ENCODE peak calls at places on chromosomes 6 and 20, in eight cellular contexts. J, W, O, D, R, A, U and H are unnamed samples.
A peak's percentile ranks its signal among the peaks of the same experiment; 100 is the strongest.

GRCh38 chr6:27687154-27688013 is 214.5 kb upstream of the ZNF184 start:
- DNase-seq in J (no peak), W (peak; percentile 83), O (peak; percentile 83), D (peak; percentile 67), R (peak; percentile 75), A (peak; percentile 49), U (peak; percentile 87), H (peak; percentile 52)

GRCh38 chr6:157965387-157965786 is 16.3 kb upstream of the SYNJ2 start:
- DNase-seq in J (no peak), W (no peak), O (no peak), D (no peak), R (no peak), A (no peak), U (no peak), H (no peak)

GRCh38 chr20:23445596-23446217 is 6.2 kb downstream of the CSTL1 start:
- DNase-seq in J (peak; percentile 27), W (peak; percentile 89), O (no peak), D (no peak), R (no peak), A (no peak), U (no peak), H (peak; percentile 46)

GRCh38 chr6:154232013-154232920 is 124.3 kb downstream of the IPCEF1 start:
- DNase-seq in J (no peak), W (peak; percentile 38), O (no peak), D (no peak), R (peak; percentile 11), A (no peak), U (no peak), H (no peak)

GRCh38 chr20:45154183-45154582 is 20.5 kb upstream of the PI3 start:
- DNase-seq in J (no peak), W (no peak), O (no peak), D (no peak), R (no peak), A (no peak), U (no peak), H (peak; percentile 13)

GRCh38 chr6:167835260-167835659 is 8.5 kb downstream of the AFDN start:
- DNase-seq in J (no peak), W (no peak), O (no peak), D (no peak), R (no peak), A (no peak), U (no peak), H (no peak)

GRCh38 chr6:168192195-168192900 is 113.3 kb upstream of the FRMD1 start:
- DNase-seq in J (no peak), W (no peak), O (peak; percentile 25), D (no peak), R (no peak), A (no peak), U (no peak), H (no peak)

GRCh38 chr20:17615645-17616479 is 46.0 kb downstream of the DSTN start:
- DNase-seq in J (no peak), W (no peak), O (peak; percentile 64), D (peak; percentile 1), R (no peak), A (no peak), U (no peak), H (no peak)

GRCh38 chr6:75094614-75095321 is 111.1 kb downstream of the COL12A1 start:
- DNase-seq in J (no peak), W (peak; percentile 85), O (no peak), D (no peak), R (no peak), A (no peak), U (no peak), H (peak; percentile 94)

GRCh38 chr6:4225207-4225872 is 90.0 kb upstream of the ECI2 start:
- DNase-seq in J (no peak), W (no peak), O (no peak), D (peak; percentile 81), R (no peak), A (no peak), U (no peak), H (peak; percentile 10)
- TF ChIP-seq CTCF in J (no peak), W (peak; percentile 26), O (no peak), D (no peak), R (no peak), A (no peak), U (no peak), H (no peak)

DNA sequence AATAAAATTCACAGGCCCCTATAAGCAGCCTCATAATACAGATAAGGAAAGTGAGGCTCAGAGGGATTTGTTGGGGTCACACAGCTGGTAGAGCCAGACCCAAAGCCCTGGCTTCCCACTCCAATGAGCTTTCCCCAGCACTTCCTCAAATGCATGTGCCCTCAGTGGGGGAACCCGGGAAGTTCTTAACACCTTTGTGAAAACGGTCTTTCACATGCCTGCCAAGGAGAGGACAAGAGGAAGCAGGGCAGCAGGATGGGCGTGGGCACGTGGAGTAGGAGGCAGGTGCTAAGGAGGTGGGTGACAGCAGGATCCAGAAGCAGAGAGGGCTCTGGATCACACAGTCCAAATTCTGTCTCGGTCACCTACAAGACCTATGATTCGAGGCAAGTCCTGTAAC is 598 bp downstream of the PI16 start:
- DNase-seq in J (no peak), W (no peak), O (peak; percentile 53), D (no peak), R (no peak), A (peak; percentile 26), U (no peak), H (no peak)
- H3K4me3 ChIP-seq in J (no peak overlapping the region), W (no peak overlapping the region), O (no peak overlapping the region), D (no peak overlapping the region), R (no peak overlapping the region), A (no peak overlapping the region), U (no peak overlapping the region), H (peak overlapping the region; percentile 39)

GRCh38 chr20:36474563-36474962 is 66.8 kb upstream of the MYL9 start:
- DNase-seq in J (no peak), W (no peak), O (no peak), D (peak; percentile 74), R (no peak), A (no peak), U (no peak), H (no peak)
- TF ChIP-seq CTCF in J (no peak), W (no peak), O (no peak), D (no peak), R (no peak), A (no peak), U (no peak), H (no peak)

DNA sequence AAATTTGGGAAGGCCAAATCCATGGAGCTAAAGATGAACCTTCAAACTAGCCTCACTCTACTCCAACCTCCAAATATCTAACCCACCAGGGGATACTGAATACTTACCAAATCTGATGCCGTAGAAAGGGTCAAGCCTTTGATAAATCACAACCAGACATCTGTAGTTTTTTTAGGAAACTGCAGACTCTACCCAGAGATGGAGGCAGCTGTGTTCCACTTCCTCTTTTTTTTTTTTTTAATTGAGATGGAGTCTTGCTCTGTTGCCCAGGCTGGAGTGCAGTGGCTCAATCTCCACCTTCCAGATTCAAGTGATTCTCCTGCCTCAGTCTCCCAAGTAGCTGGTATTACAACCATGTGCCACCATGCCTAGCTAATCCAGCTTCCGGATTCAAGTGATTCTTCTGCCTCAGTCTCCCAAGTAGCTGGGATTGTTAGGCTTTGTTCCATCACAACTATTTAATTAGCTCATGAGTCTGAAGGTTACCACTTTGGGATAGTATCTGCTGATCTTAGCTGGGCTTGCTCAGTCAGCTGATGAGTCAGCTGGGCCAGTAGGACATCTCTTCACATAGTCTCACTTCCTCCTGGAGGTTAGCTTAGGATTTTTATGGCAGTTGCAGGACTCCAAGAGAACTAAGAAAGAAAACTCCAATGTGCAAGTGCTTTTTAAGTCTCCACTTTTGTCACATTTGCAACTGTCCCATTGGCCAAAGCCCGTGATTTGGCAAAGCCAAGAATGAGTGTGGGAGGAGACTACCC is 13.3 kb downstream of the FRK start:
- DNase-seq in J (no peak), W (peak; percentile 16), O (no peak), D (no peak), R (no peak), A (no peak), U (no peak), H (no peak)
- H3K4me3 ChIP-seq in J (no peak overlapping the region), W (no peak overlapping the region), O (no peak overlapping the region), D (no peak overlapping the region), R (no peak overlapping the region), A (no peak overlapping the region), U (no peak overlapping the region), H (no peak overlapping the region)

DNA sequence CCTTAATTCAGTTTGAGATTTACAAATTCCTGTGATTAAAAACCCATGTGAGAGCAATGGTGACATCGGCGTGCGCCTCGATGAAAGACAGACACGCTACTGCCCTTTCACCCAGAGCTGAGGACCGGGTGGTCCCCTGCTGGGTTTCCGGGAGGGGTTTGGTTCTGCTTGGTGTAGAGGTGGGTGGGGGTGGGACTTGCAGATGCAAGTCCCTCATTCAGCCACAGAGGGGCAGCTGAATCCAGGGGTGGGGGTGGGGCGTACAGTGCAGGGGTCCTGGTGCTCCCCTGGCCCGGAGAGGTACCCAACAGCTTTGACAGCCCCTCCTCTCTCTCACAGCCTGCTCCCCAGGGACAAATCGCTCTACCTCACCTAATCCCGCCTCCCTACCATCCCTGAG is 118.7 kb downstream of the JPH2 start:
- DNase-seq in J (no peak), W (no peak), O (peak; percentile 28), D (no peak), R (no peak), A (peak; percentile 39), U (no peak), H (no peak)
- TF ChIP-seq CTCF in J (no peak), W (peak; percentile 9), O (no peak), D (no peak), R (no peak), A (no peak), U (no peak), H (no peak)

GRCh38 chr20:38723982-38724602 is at the start of gene SLC32A1:
- DNase-seq in J (no peak), W (no peak), O (no peak), D (no peak), R (no peak), A (no peak), U (no peak), H (no peak)

GRCh38 chr20:38724603-38725457 is 544 bp downstream of the SLC32A1 start:
- DNase-seq in J (no peak), W (no peak), O (no peak), D (no peak), R (no peak), A (no peak), U (no peak), H (no peak)

GRCh38 chr20:38725959-38726848 is 1.9 kb downstream of the SLC32A1 start:
- DNase-seq in J (peak; percentile 84), W (no peak), O (no peak), D (peak; percentile 14), R (no peak), A (no peak), U (peak; percentile 44), H (peak; percentile 38)

GRCh38 chr20:38726849-38727601 is 2.7 kb downstream of the SLC32A1 start:
- DNase-seq in J (no peak), W (no peak), O (no peak), D (peak; percentile 9), R (no peak), A (no peak), U (no peak), H (no peak)

GRCh38 chr20:38725458-38725958 is 1.2 kb downstream of the SLC32A1 start:
- DNase-seq in J (no peak), W (no peak), O (no peak), D (no peak), R (no peak), A (no peak), U (no peak), H (no peak)
- H3K4me3 ChIP-seq in J (no peak overlapping the region), W (no peak overlapping the region), O (no peak overlapping the region), D (no peak overlapping the region), R (no peak overlapping the region), A (no peak overlapping the region), U (no peak overlapping the region), H (no peak overlapping the region)